ENCODE peak calls at places on chromosome 3, in eight cellular contexts. G, Y, D, V, U, O, Z and M are unnamed samples.

GRCh38 chr3:10357592-10358308 is 36.8 kb upstream of the SEC13 start:
- DNase-seq in G (peak), Y (no peak), D (no peak), V (peak), U (peak), O (peak), Z (peak), M (peak)

GRCh38 chr3:69838217-69838616 is 99.0 kb downstream of the MITF start:
- DNase-seq in G (peak), Y (no peak), D (no peak), V (peak), U (peak), O (no peak), Z (peak), M (peak)

GRCh38 chr3:4735243-4735642 is 242.1 kb downstream of the ITPR1 start:
- DNase-seq in G (no peak), Y (no peak), D (no peak), V (no peak), U (no peak), O (no peak), Z (no peak), M (no peak)

GRCh38 chr3:149658444-149659172 is 783 bp upstream of the WWTR1 start:
- DNase-seq in G (peak), Y (peak), D (peak), V (peak), U (peak), O (peak), Z (peak), M (peak)

GRCh38 chr3:4596596-4596995 is 103.4 kb downstream of the ITPR1 start:
- DNase-seq in G (peak), Y (no peak), D (no peak), V (no peak), U (no peak), O (no peak), Z (no peak), M (no peak)

GRCh38 chr3:181756645-181757044 is 44.9 kb downstream of the SOX2 start:
- DNase-seq in G (no peak), Y (no peak), D (no peak), V (no peak), U (no peak), O (no peak), Z (no peak), M (no peak)

GRCh38 chr3:192929755-192930491 is 12.3 kb upstream of the MB21D2 start:
- DNase-seq in G (no peak), Y (no peak), D (no peak), V (no peak), U (no peak), O (no peak), Z (peak), M (peak)

GRCh38 chr3:197552198-197552597 is 3.6 kb downstream of the BDH1 start:
- DNase-seq in G (no peak), Y (no peak), D (no peak), V (no peak), U (no peak), O (no peak), Z (no peak), M (no peak)

GRCh38 chr3:25837038-25837437 is 47.1 kb downstream of the OXSM start:
- DNase-seq in G (no peak), Y (no peak), D (no peak), V (no peak), U (no peak), O (no peak), Z (no peak), M (no peak)

GRCh38 chr3:130838898-130839572 is 54.8 kb upstream of the ATP2C1 start:
- DNase-seq in G (no peak), Y (no peak), D (no peak), V (no peak), U (no peak), O (no peak), Z (no peak), M (no peak)

GRCh38 chr3:99714146-99714545 is 75.8 kb downstream of the COL8A1 start:
- DNase-seq in G (peak), Y (no peak), D (no peak), V (peak), U (peak), O (peak), Z (peak), M (peak)

GRCh38 chr3:120420855-120421570 is 29.8 kb downstream of the FSTL1 start:
- DNase-seq in G (no peak), Y (no peak), D (peak), V (no peak), U (no peak), O (peak), Z (peak), M (peak)

GRCh38 chr3:8503871-8504610 is 2.4 kb downstream of the LMCD1 start:
- DNase-seq in G (no peak), Y (no peak), D (no peak), V (no peak), U (no peak), O (no peak), Z (no peak), M (no peak)

GRCh38 chr3:37423825-37424224 is 249.4 kb upstream of the LRRFIP2 start:
- DNase-seq in G (no peak), Y (no peak), D (no peak), V (no peak), U (no peak), O (no peak), Z (no peak), M (no peak)

GRCh38 chr3:79843180-79843579 is 75.4 kb upstream of the ROBO1 start:
- DNase-seq in G (no peak), Y (no peak), D (no peak), V (no peak), U (no peak), O (no peak), Z (peak), M (no peak)

GRCh38 chr3:139675327-139675726 is 2.4 kb downstream of the NMNAT3 start:
- DNase-seq in G (no peak), Y (no peak), D (no peak), V (no peak), U (no peak), O (no peak), Z (no peak), M (no peak)

GRCh38 chr3:161104561-161105551 is at the start of gene B3GALNT1:
- DNase-seq in G (peak), Y (peak), D (no peak), V (no peak), U (peak), O (no peak), Z (peak), M (no peak)

GRCh38 chr3:33883538-33884203 is 85.2 kb downstream of the PDCD6IP start:
- DNase-seq in G (peak), Y (no peak), D (peak), V (no peak), U (no peak), O (no peak), Z (peak), M (peak)

GRCh38 chr3:195063596-195064193 is 207.3 kb downstream of the XXYLT1 start:
- DNase-seq in G (no peak), Y (no peak), D (no peak), V (no peak), U (no peak), O (no peak), Z (no peak), M (no peak)

GRCh38 chr3:23052230-23053019 is 150.7 kb upstream of the UBE2E2 start:
- DNase-seq in G (no peak), Y (no peak), D (no peak), V (no peak), U (no peak), O (no peak), Z (no peak), M (no peak)

GRCh38 chr3:105594219-105594618 is 227.5 kb downstream of the ALCAM start:
- DNase-seq in G (no peak), Y (no peak), D (no peak), V (no peak), U (no peak), O (no peak), Z (no peak), M (peak)

GRCh38 chr3:48716508-48716981 is 476 bp downstream of the IP6K2 start:
- DNase-seq in G (no peak), Y (no peak), D (no peak), V (no peak), U (no peak), O (no peak), Z (no peak), M (no peak)

GRCh38 chr3:196093271-196094111 is 11.6 kb upstream of the TFRC start:
- DNase-seq in G (no peak), Y (no peak), D (no peak), V (no peak), U (no peak), O (no peak), Z (peak), M (no peak)

GRCh38 chr3:152405915-152406802 is 137.4 kb downstream of the MBNL1 start:
- DNase-seq in G (peak), Y (no peak), D (no peak), V (peak), U (no peak), O (no peak), Z (peak), M (peak)

GRCh38 chr3:190076601-190077444 is 43.9 kb downstream of the P3H2 start:
- DNase-seq in G (peak), Y (no peak), D (no peak), V (peak), U (peak), O (peak), Z (peak), M (peak)

GRCh38 chr3:105730973-105731372 is 137.8 kb downstream of the CBLB start:
- DNase-seq in G (no peak), Y (no peak), D (no peak), V (no peak), U (no peak), O (no peak), Z (no peak), M (no peak)

GRCh38 chr3:22988566-22988965 is 214.6 kb upstream of the UBE2E2 start:
- DNase-seq in G (no peak), Y (peak), D (no peak), V (no peak), U (no peak), O (no peak), Z (no peak), M (no peak)

GRCh38 chr3:192514754-192515660 is 212.3 kb downstream of the FGF12 start:
- DNase-seq in G (no peak), Y (no peak), D (peak), V (no peak), U (no peak), O (peak), Z (no peak), M (no peak)

GRCh38 chr3:71497367-71497925 is 86.1 kb downstream of the FOXP1 start:
- DNase-seq in G (no peak), Y (no peak), D (no peak), V (no peak), U (no peak), O (no peak), Z (no peak), M (no peak)

GRCh38 chr3:101133638-101134037 is 140.4 kb upstream of the ABI3BP start:
- DNase-seq in G (no peak), Y (no peak), D (no peak), V (no peak), U (no peak), O (no peak), Z (no peak), M (no peak)

GRCh38 chr3:169041677-169042171 is 621.8 kb downstream of the MECOM start:
- DNase-seq in G (peak), Y (no peak), D (no peak), V (peak), U (no peak), O (no peak), Z (peak), M (peak)

GRCh38 chr3:108406661-108407206 is 103.7 kb downstream of the MYH15 start:
- DNase-seq in G (peak), Y (no peak), D (peak), V (peak), U (no peak), O (no peak), Z (peak), M (peak)

GRCh38 chr3:146326875-146327543 is 76.1 kb upstream of the PLSCR4 start:
- DNase-seq in G (peak), Y (no peak), D (peak), V (peak), U (peak), O (no peak), Z (peak), M (peak)

GRCh38 chr3:132038198-132038825 is 3.5 kb upstream of the CPNE4 start:
- DNase-seq in G (no peak), Y (no peak), D (no peak), V (no peak), U (no peak), O (no peak), Z (peak), M (peak)
- TF ChIP-seq CTCF in G (peak), Y (peak), D (peak), V (peak), U (peak), O (no peak), Z (peak), M (peak)

GRCh38 chr3:45676248-45677044 is 12.8 kb upstream of the SACM1L start:
- DNase-seq in G (no peak), Y (no peak), D (no peak), V (no peak), U (no peak), O (no peak), Z (no peak), M (no peak)
- TF ChIP-seq CTCF in G (no peak), Y (no peak), D (no peak), V (no peak), U (no peak), O (no peak), Z (no peak), M (no peak)

DNA sequence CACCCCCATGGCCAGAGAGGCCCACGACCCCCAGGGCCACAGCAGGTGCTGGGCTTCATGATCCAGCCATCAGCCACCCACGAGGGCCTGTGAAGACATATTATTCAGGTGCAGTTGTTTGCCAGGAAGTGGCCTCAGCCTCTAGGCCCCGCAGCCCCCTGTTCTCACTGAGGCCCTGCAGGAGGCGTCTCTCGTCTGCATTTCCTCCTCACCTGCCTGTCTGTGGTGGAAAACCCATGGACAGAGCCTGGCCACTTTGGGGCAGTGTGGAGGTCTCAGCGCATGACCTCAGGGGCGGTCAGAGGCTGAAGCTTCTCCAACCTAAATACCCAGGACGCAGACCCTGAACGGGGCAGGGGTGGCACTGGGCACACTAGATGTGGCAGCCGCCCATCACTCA is 18.6 kb downstream of the UROC1 start:
- DNase-seq in G (no peak), Y (no peak), D (no peak), V (no peak), U (no peak), O (no peak), Z (no peak), M (no peak)
- TF ChIP-seq CTCF in G (no peak), Y (no peak), D (no peak), V (no peak), U (no peak), O (no peak), Z (no peak), M (no peak)

GRCh38 chr3:39809995-39810595 is 686 bp downstream of the MYRIP start:
- DNase-seq in G (no peak), Y (no peak), D (no peak), V (no peak), U (no peak), O (no peak), Z (no peak), M (no peak)

GRCh38 chr3:39814007-39814406 is 4.6 kb downstream of the MYRIP start:
- DNase-seq in G (no peak), Y (no peak), D (no peak), V (no peak), U (peak), O (no peak), Z (peak), M (peak)

GRCh38 chr3:39811561-39811960 is 2.2 kb downstream of the MYRIP start:
- DNase-seq in G (no peak), Y (no peak), D (no peak), V (no peak), U (no peak), O (no peak), Z (no peak), M (no peak)

GRCh38 chr3:39810647-39811161 is 1.3 kb downstream of the MYRIP start:
- DNase-seq in G (no peak), Y (no peak), D (no peak), V (no peak), U (no peak), O (no peak), Z (no peak), M (no peak)

DNA sequence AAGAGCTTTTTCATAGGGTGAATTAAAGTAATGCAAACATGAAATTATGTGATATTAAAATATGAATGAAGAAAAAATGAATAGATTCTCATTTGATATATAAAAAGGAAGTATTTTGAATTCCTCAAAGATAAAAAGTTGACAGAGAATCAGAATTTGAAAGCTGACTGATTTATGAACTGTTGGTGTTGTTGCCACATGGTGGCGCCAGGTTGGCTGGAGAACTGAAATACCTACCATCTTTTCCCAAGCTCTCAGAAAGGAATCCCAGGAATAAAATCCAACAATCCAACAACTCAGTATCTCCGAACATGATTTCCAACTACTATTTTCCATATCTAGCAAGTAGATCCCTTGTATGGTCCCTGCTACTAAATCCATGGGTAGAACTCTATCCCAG is 3.1 kb downstream of the MYRIP start:
- DNase-seq in G (no peak), Y (no peak), D (peak), V (no peak), U (no peak), O (no peak), Z (peak), M (no peak)
- TF ChIP-seq CTCF in G (peak), Y (peak), D (peak), V (peak), U (no peak), O (no peak), Z (peak), M (peak)

GRCh38 chr3:38542401-38543298 is 46.5 kb downstream of the EXOG start:
- DNase-seq in G (no peak), Y (no peak), D (no peak), V (no peak), U (no peak), O (no peak), Z (no peak), M (no peak)

GRCh38 chr3:38544926-38545325 is 48.8 kb downstream of the EXOG start:
- DNase-seq in G (no peak), Y (no peak), D (no peak), V (no peak), U (no peak), O (no peak), Z (no peak), M (no peak)

GRCh38 chr3:38543602-38544001 is 47.5 kb downstream of the EXOG start:
- DNase-seq in G (no peak), Y (peak), D (no peak), V (no peak), U (no peak), O (no peak), Z (no peak), M (no peak)

GRCh38 chr3:38545983-38546382 is 49.8 kb downstream of the EXOG start:
- DNase-seq in G (no peak), Y (no peak), D (no peak), V (no peak), U (no peak), O (no peak), Z (no peak), M (no peak)

GRCh38 chr3:38545396-38545949 is 49.3 kb downstream of the EXOG start:
- DNase-seq in G (no peak), Y (no peak), D (no peak), V (no peak), U (no peak), O (no peak), Z (no peak), M (no peak)
- TF ChIP-seq CTCF in G (no peak), Y (no peak), D (no peak), V (no peak), U (no peak), O (no peak), Z (no peak), M (no peak)

GRCh38 chr3:151009430-151009829 is 36.9 kb upstream of the CLRN1 start:
- DNase-seq in G (no peak), Y (no peak), D (no peak), V (no peak), U (no peak), O (no peak), Z (no peak), M (no peak)

GRCh38 chr3:151009981-151010380 is 37.5 kb upstream of the CLRN1 start:
- DNase-seq in G (no peak), Y (no peak), D (no peak), V (no peak), U (no peak), O (no peak), Z (no peak), M (no peak)

GRCh38 chr3:151011427-151011826 is 38.9 kb upstream of the CLRN1 start:
- DNase-seq in G (peak), Y (no peak), D (no peak), V (no peak), U (no peak), O (no peak), Z (peak), M (no peak)

GRCh38 chr3:151012753-151013152 is 40.2 kb upstream of the CLRN1 start:
- DNase-seq in G (no peak), Y (no peak), D (no peak), V (no peak), U (no peak), O (no peak), Z (no peak), M (no peak)

DNA sequence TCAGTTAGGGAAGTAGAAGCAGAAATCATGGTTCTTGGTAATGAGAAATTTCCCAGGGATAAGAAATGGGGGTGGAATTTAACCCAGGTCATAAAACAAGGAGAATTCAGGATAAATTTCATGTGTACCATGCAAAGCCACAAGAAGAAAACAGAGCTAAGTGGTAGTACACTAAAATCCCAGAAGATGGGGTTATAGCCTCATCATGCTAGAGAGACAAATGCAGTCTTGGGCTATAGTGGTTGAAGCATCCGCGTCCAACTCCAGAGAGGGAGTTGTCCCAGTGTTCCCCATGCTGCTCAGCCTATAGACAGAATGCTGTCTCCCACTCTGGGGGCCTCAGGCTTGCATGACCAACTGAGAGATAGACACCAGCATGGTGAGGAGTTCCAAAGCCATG is 36.2 kb upstream of the CLRN1 start:
- DNase-seq in G (peak), Y (no peak), D (no peak), V (no peak), U (no peak), O (no peak), Z (peak), M (peak)
- TF ChIP-seq CTCF in G (peak), Y (no peak), D (no peak), V (peak), U (peak), O (no peak), Z (peak), M (peak)